ENCODE peak calls at places on chromosomes 11 and 22, in four cellular contexts. One of them, this sample, is unnamed.
A peak's percentile ranks its signal among the peaks of the same experiment; 100 is the strongest.

GRCh38 chr22:21659864-21660525 is 5.8 kb upstream of the PPIL2 start:
- DNase-seq in GM12891: no peak
- DNase-seq in K562: no peak
- DNase-seq in GM12878: no peak
- DNase-seq in this sample: no peak

GRCh38 chr22:28949788-28950187 is 66.4 kb downstream of the ZNRF3 start:
- DNase-seq in GM12891: no peak
- DNase-seq in K562: no peak
- DNase-seq in GM12878: no peak
- DNase-seq in this sample: no peak

GRCh38 chr11:130223291-130223971 is 63.8 kb downstream of the ST14 start:
- DNase-seq in GM12891: no peak
- DNase-seq in K562: no peak
- DNase-seq in GM12878: no peak
- DNase-seq in this sample: no peak

GRCh38 chr11:71962428-71963038 is 33.7 kb downstream of the RNF121 start:
- DNase-seq in GM12891: peak; percentile 17
- DNase-seq in K562: no peak
- DNase-seq in GM12878: peak; percentile 53
- DNase-seq in this sample: peak; percentile 34

GRCh38 chr22:23122216-23122957 is 19.4 kb downstream of the RSPH14 start:
- DNase-seq in GM12891: no peak
- DNase-seq in K562: peak; percentile 58
- DNase-seq in GM12878: no peak
- DNase-seq in this sample: no peak

GRCh38 chr22:22201185-22201924 is 43.2 kb upstream of the VPREB1 start:
- DNase-seq in GM12891: peak; percentile 53
- DNase-seq in K562: peak; percentile 91
- DNase-seq in GM12878: no peak
- DNase-seq in this sample: no peak

GRCh38 chr11:9222654-9223053 is 42.5 kb downstream of the DENND5A start:
- DNase-seq in GM12891: no peak
- DNase-seq in K562: no peak
- DNase-seq in GM12878: no peak
- DNase-seq in this sample: no peak

GRCh38 chr11:117807482-117808272 is 10.7 kb upstream of the DSCAML1 start:
- DNase-seq in GM12891: no peak
- DNase-seq in K562: peak; percentile 82
- DNase-seq in GM12878: no peak
- DNase-seq in this sample: peak; percentile 60

GRCh38 chr22:30209642-30210041 is 36.9 kb downstream of the LIF start:
- DNase-seq in GM12891: no peak
- DNase-seq in K562: no peak
- DNase-seq in GM12878: no peak
- DNase-seq in this sample: no peak

GRCh38 chr11:129324533-129325175 is 51.0 kb upstream of the BARX2 start:
- DNase-seq in GM12891: no peak
- DNase-seq in K562: no peak
- DNase-seq in GM12878: no peak
- DNase-seq in this sample: peak; percentile 23

GRCh38 chr11:118215765-118216164 is 9.0 kb downstream of the JAML start:
- DNase-seq in GM12891: no peak
- DNase-seq in K562: no peak
- DNase-seq in GM12878: no peak
- DNase-seq in this sample: no peak

GRCh38 chr11:60159868-60160267 is 23.0 kb downstream of the MS4A6A start:
- DNase-seq in GM12891: no peak
- DNase-seq in K562: no peak
- DNase-seq in GM12878: no peak
- DNase-seq in this sample: no peak

GRCh38 chr11:125070699-125071254 is 7.7 kb downstream of the SLC37A2 start:
- DNase-seq in GM12891: no peak
- DNase-seq in K562: peak; percentile 80
- DNase-seq in GM12878: peak; percentile 56
- DNase-seq in this sample: peak; percentile 100

GRCh38 chr11:3137486-3138177 is 27.5 kb downstream of the OSBPL5 start:
- DNase-seq in GM12891: no peak
- DNase-seq in K562: no peak
- DNase-seq in GM12878: no peak
- DNase-seq in this sample: no peak

GRCh38 chr22:29061773-29062172 is at the start of gene C22orf31:
- DNase-seq in GM12891: no peak
- DNase-seq in K562: no peak
- DNase-seq in GM12878: no peak
- DNase-seq in this sample: no peak

GRCh38 chr22:45923812-45924211 is 53.1 kb downstream of the WNT7B start:
- DNase-seq in GM12891: no peak
- DNase-seq in K562: no peak
- DNase-seq in GM12878: no peak
- DNase-seq in this sample: no peak

GRCh38 chr22:39900306-39901227 is at the start of gene GRAP2:
- DNase-seq in GM12891: peak; percentile 10
- DNase-seq in K562: no peak
- DNase-seq in GM12878: peak; percentile 94
- DNase-seq in this sample: no peak

GRCh38 chr11:34827239-34827638 is 88.9 kb downstream of the APIP start:
- DNase-seq in GM12891: no peak
- DNase-seq in K562: no peak
- DNase-seq in GM12878: no peak
- DNase-seq in this sample: no peak

GRCh38 chr11:45412521-45412920 is 126.4 kb upstream of the SYT13 start:
- DNase-seq in GM12891: no peak
- DNase-seq in K562: no peak
- DNase-seq in GM12878: no peak
- DNase-seq in this sample: no peak

GRCh38 chr11:75592699-75593098 is 30.6 kb downstream of the SERPINH1 start:
- DNase-seq in GM12891: no peak
- DNase-seq in K562: no peak
- DNase-seq in GM12878: no peak
- DNase-seq in this sample: no peak

GRCh38 chr22:26887456-26887855 is 230.1 kb downstream of the MIAT start:
- DNase-seq in GM12891: no peak
- DNase-seq in K562: no peak
- DNase-seq in GM12878: no peak
- DNase-seq in this sample: no peak

GRCh38 chr11:78586452-78587046 is 11.9 kb upstream of the NARS2 start:
- DNase-seq in GM12891: no peak
- DNase-seq in K562: peak; percentile 48
- DNase-seq in GM12878: no peak
- DNase-seq in this sample: no peak

GRCh38 chr11:4041731-4042391 is 52.7 kb upstream of the RRM1 start:
- DNase-seq in GM12891: no peak
- DNase-seq in K562: no peak
- DNase-seq in GM12878: no peak
- DNase-seq in this sample: no peak

GRCh38 chr22:45671783-45672563 is at the start of gene ATXN10:
- DNase-seq in GM12891: peak; percentile 66
- DNase-seq in K562: peak; percentile 75
- DNase-seq in GM12878: no peak
- DNase-seq in this sample: peak; percentile 74

GRCh38 chr11:86735462-86736302 is 63.3 kb upstream of the ME3 start:
- DNase-seq in GM12891: no peak
- DNase-seq in K562: no peak
- DNase-seq in GM12878: no peak
- DNase-seq in this sample: no peak

GRCh38 chr11:92249156-92249753 is 24.6 kb downstream of the FAT3 start:
- DNase-seq in GM12891: no peak
- DNase-seq in K562: no peak
- DNase-seq in GM12878: no peak
- DNase-seq in this sample: no peak

GRCh38 chr11:132058211-132058772 is 687.9 kb downstream of the NTM start:
- DNase-seq in GM12891: no peak
- DNase-seq in K562: no peak
- DNase-seq in GM12878: no peak
- DNase-seq in this sample: peak; percentile 35

GRCh38 chr11:3947084-3947483 is 91.6 kb downstream of the STIM1 start:
- DNase-seq in GM12891: no peak
- DNase-seq in K562: no peak
- DNase-seq in GM12878: peak; percentile 76
- DNase-seq in this sample: no peak

DNA sequence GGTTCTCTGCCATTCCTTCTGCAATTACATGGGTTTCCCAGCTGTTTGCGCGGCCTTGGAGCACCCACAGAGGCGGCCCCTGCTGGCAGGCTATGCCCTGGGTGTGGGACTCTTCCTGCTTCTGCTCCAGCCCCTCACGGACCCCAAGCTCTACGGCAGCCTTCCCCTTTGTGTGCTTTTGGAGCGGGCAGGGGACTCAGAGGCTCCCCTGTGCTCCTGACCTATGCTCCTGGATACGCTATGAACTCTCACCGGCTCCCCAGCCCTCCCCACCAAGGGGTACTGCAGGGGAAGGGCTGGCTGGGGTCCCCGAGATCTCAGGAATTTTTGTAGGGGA is 2.6 kb downstream of the RCE1 start:
- DNase-seq in GM12891: no peak
- DNase-seq in K562: no peak
- DNase-seq in GM12878: no peak
- DNase-seq in this sample: no peak
- TF ChIP-seq SPI1 in GM12891: no peak
- TF ChIP-seq SPI1 in K562: no peak
- TF ChIP-seq SPI1 in GM12878: no peak
- TF ChIP-seq SPI1 in this sample: no peak

DNA sequence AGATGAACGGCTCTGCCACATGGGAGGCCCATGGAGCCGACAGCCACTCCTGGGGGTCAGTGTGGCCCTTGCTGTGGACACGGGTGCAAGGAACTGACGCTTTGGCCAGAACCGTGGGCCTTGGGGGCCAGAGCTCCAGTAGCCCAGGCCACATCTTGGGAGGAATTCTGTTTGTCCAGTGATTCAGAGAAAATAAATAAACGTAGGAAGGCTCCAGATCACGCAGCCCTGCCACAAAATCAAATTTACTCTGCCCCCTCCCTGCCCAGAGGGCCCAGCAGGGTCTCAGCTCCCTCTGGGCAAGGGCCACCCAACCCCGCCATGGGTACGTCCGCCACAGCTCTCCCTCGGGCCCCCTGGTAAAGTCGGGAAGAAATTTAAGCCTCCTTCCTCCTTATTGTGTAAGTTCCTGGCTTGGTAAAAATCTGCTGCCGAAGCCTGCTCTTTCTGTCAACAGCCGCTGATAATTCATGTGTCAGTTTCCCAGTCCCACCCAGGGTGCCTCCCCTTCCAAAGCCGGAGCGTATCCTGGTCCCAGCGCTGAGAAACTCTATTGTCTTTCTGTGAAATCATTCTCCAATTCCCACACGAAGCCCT is 6.9 kb upstream of the MUC5AC start:
- DNase-seq in GM12891: no peak
- DNase-seq in K562: no peak
- DNase-seq in GM12878: no peak
- DNase-seq in this sample: peak; percentile 18
- TF ChIP-seq SPI1 in GM12891: no peak
- TF ChIP-seq SPI1 in K562: no peak
- TF ChIP-seq SPI1 in GM12878: no peak
- TF ChIP-seq SPI1 in this sample: no peak

GRCh38 chr11:23403210-23404185 is 543.2 kb upstream of the CCDC179 start:
- DNase-seq in GM12891: no peak
- DNase-seq in K562: no peak
- DNase-seq in GM12878: no peak
- DNase-seq in this sample: no peak

GRCh38 chr11:23399995-23400394 is 539.7 kb upstream of the CCDC179 start:
- DNase-seq in GM12891: no peak
- DNase-seq in K562: no peak
- DNase-seq in GM12878: no peak
- DNase-seq in this sample: no peak

DNA sequence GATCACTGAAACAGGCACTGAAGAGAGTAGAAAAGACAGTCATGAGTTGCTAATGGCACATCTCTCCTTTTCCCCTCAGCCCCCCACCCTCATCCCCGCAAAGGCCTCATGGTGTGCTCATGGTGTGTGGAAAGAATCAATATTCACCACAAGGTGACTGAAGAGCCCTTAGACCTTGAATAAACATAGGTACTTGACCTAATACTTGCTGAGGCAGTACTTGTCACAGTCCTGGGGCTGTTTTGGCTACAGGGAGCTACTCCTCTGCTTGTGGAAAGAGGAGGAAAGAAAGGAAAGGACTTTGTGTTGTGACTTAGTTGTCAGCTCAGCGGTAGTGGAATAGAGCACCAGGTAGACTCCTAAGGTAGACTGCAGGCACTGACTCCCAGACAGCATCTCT is 537.8 kb upstream of the CCDC179 start:
- DNase-seq in GM12891: no peak
- DNase-seq in K562: no peak
- DNase-seq in GM12878: no peak
- DNase-seq in this sample: no peak
- TF ChIP-seq SPI1 in GM12891: no peak
- TF ChIP-seq SPI1 in K562: no peak
- TF ChIP-seq SPI1 in GM12878: no peak
- TF ChIP-seq SPI1 in this sample: no peak

GRCh38 chr22:49297286-49297870 is 530.3 kb downstream of the BRD1 start:
- DNase-seq in GM12891: no peak
- DNase-seq in K562: no peak
- DNase-seq in GM12878: no peak
- DNase-seq in this sample: no peak

GRCh38 chr22:49297871-49298721 is 529.6 kb downstream of the BRD1 start:
- DNase-seq in GM12891: no peak
- DNase-seq in K562: no peak
- DNase-seq in GM12878: no peak
- DNase-seq in this sample: no peak

GRCh38 chr22:49295465-49295743 is 532.3 kb downstream of the BRD1 start:
- DNase-seq in GM12891: no peak
- DNase-seq in K562: no peak
- DNase-seq in GM12878: no peak
- DNase-seq in this sample: no peak

GRCh38 chr22:49295851-49296560 is 531.7 kb downstream of the BRD1 start:
- DNase-seq in GM12891: no peak
- DNase-seq in K562: no peak
- DNase-seq in GM12878: no peak
- DNase-seq in this sample: no peak

DNA sequence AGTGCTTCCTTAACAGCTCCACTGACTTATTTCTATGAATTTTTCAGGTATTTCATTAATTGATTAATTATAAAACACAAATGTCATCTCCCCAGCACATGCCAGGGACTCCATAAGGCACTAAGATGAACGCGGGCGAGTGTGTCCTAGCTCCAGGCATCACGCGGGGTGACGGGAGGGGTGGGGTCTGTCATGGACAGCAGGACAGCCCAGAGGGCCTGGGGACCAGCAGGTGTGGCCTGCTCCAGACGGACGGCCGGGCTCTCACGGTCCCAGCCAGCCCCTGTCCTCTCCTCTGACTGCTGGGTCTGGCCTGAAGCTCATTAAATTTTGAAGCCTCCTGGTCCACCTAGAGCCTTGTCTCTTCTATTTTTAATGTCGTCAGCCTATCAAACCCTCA is 531.1 kb downstream of the BRD1 start:
- DNase-seq in GM12891: no peak
- DNase-seq in K562: no peak
- DNase-seq in GM12878: no peak
- DNase-seq in this sample: no peak
- TF ChIP-seq SPI1 in GM12891: no peak
- TF ChIP-seq SPI1 in K562: no peak
- TF ChIP-seq SPI1 in GM12878: no peak
- TF ChIP-seq SPI1 in this sample: no peak

This sample was measured in HL-60.